ENCODE peak calls at places on chromosomes 2 and 18, in seven cellular contexts. One of them, this sample, is unnamed.

GRCh38 chr18:54150226-54150625 is 74.2 kb downstream of the MBD2 start:
- DNase-seq in activated T-helper 2 cell treated with anti-CD3 and anti-CD28 coated beads, Interferon-gamma antibody, Interleukin-2, Interleukin-4, amounts not matched to agents 10 μg/mL and 5 μg/mL and 100 μg/mL, durations not matched to agents 14 hours and 24 hours and 36 hours: no peak
- DNase-seq in AG04450: no peak
- DNase-seq in tibial nerve: no peak
- DNase-seq in hippocampal formation: no peak
- DNase-seq in stimulated activated naive CD8-positive, alpha-beta T cell treated with anti-CD3 and anti-CD28 coated beads, Interleukin-15, Interleukin-2, amounts not matched to agents 100 U/mL and 50 U/mL, for 24 hours: no peak
- DNase-seq in stomach: no peak
- DNase-seq in this sample: no peak

GRCh38 chr2:45922577-45922988 is 271.1 kb downstream of the PRKCE start:
- DNase-seq in stomach: no peak
- DNase-seq in activated T-helper 2 cell treated with anti-CD3 and anti-CD28 coated beads, Interferon-gamma antibody, Interleukin-2, Interleukin-4, amounts not matched to agents 10 μg/mL and 5 μg/mL and 100 μg/mL, durations not matched to agents 14 hours and 24 hours and 36 hours: no peak
- DNase-seq in tibial nerve: no peak
- DNase-seq in hippocampal formation: no peak
- DNase-seq in stimulated activated naive CD8-positive, alpha-beta T cell treated with anti-CD3 and anti-CD28 coated beads, Interleukin-15, Interleukin-2, amounts not matched to agents 100 U/mL and 50 U/mL, for 24 hours: no peak
- DNase-seq in AG04450: peak
- DNase-seq in this sample: no peak

GRCh38 chr2:39124770-39125075 is 3.9 kb upstream of the SOS1 start:
- DNase-seq in hippocampal formation: no peak
- DNase-seq in tibial nerve: no peak
- DNase-seq in stimulated activated naive CD8-positive, alpha-beta T cell treated with anti-CD3 and anti-CD28 coated beads, Interleukin-15, Interleukin-2, amounts not matched to agents 100 U/mL and 50 U/mL, for 24 hours: peak
- DNase-seq in AG04450: no peak
- DNase-seq in stomach: no peak
- DNase-seq in activated T-helper 2 cell treated with anti-CD3 and anti-CD28 coated beads, Interferon-gamma antibody, Interleukin-2, Interleukin-4, amounts not matched to agents 10 μg/mL and 5 μg/mL and 100 μg/mL, durations not matched to agents 14 hours and 24 hours and 36 hours: no peak
- DNase-seq in this sample: no peak

GRCh38 chr2:168490916-168491605 is 35.0 kb downstream of the CERS6 start:
- DNase-seq in activated T-helper 2 cell treated with anti-CD3 and anti-CD28 coated beads, Interferon-gamma antibody, Interleukin-2, Interleukin-4, amounts not matched to agents 10 μg/mL and 5 μg/mL and 100 μg/mL, durations not matched to agents 14 hours and 24 hours and 36 hours: no peak
- DNase-seq in tibial nerve: no peak
- DNase-seq in stimulated activated naive CD8-positive, alpha-beta T cell treated with anti-CD3 and anti-CD28 coated beads, Interleukin-15, Interleukin-2, amounts not matched to agents 100 U/mL and 50 U/mL, for 24 hours: peak
- DNase-seq in hippocampal formation: no peak
- DNase-seq in stomach: no peak
- DNase-seq in AG04450: no peak
- DNase-seq in this sample: no peak

GRCh38 chr2:65587779-65588178 is 155.4 kb upstream of the SPRED2 start:
- DNase-seq in hippocampal formation: no peak
- DNase-seq in activated T-helper 2 cell treated with anti-CD3 and anti-CD28 coated beads, Interferon-gamma antibody, Interleukin-2, Interleukin-4, amounts not matched to agents 10 μg/mL and 5 μg/mL and 100 μg/mL, durations not matched to agents 14 hours and 24 hours and 36 hours: no peak
- DNase-seq in stomach: no peak
- DNase-seq in tibial nerve: no peak
- DNase-seq in AG04450: no peak
- DNase-seq in stimulated activated naive CD8-positive, alpha-beta T cell treated with anti-CD3 and anti-CD28 coated beads, Interleukin-15, Interleukin-2, amounts not matched to agents 100 U/mL and 50 U/mL, for 24 hours: no peak
- DNase-seq in this sample: no peak

GRCh38 chr18:57077005-57077735 is 69.7 kb upstream of the BOD1L2 start:
- DNase-seq in stomach: no peak
- DNase-seq in stimulated activated naive CD8-positive, alpha-beta T cell treated with anti-CD3 and anti-CD28 coated beads, Interleukin-15, Interleukin-2, amounts not matched to agents 100 U/mL and 50 U/mL, for 24 hours: no peak
- DNase-seq in tibial nerve: no peak
- DNase-seq in hippocampal formation: no peak
- DNase-seq in AG04450: no peak
- DNase-seq in activated T-helper 2 cell treated with anti-CD3 and anti-CD28 coated beads, Interferon-gamma antibody, Interleukin-2, Interleukin-4, amounts not matched to agents 10 μg/mL and 5 μg/mL and 100 μg/mL, durations not matched to agents 14 hours and 24 hours and 36 hours: no peak
- DNase-seq in this sample: no peak

GRCh38 chr18:58793361-58793760 is 71.3 kb upstream of the ZNF532 start:
- DNase-seq in stimulated activated naive CD8-positive, alpha-beta T cell treated with anti-CD3 and anti-CD28 coated beads, Interleukin-15, Interleukin-2, amounts not matched to agents 100 U/mL and 50 U/mL, for 24 hours: no peak
- DNase-seq in AG04450: peak
- DNase-seq in activated T-helper 2 cell treated with anti-CD3 and anti-CD28 coated beads, Interferon-gamma antibody, Interleukin-2, Interleukin-4, amounts not matched to agents 10 μg/mL and 5 μg/mL and 100 μg/mL, durations not matched to agents 14 hours and 24 hours and 36 hours: no peak
- DNase-seq in stomach: no peak
- DNase-seq in tibial nerve: no peak
- DNase-seq in hippocampal formation: no peak
- DNase-seq in this sample: no peak

GRCh38 chr2:100975521-100975785 is 26.6 kb upstream of the RPL31 start:
- DNase-seq in tibial nerve: no peak
- DNase-seq in AG04450: no peak
- DNase-seq in activated T-helper 2 cell treated with anti-CD3 and anti-CD28 coated beads, Interferon-gamma antibody, Interleukin-2, Interleukin-4, amounts not matched to agents 10 μg/mL and 5 μg/mL and 100 μg/mL, durations not matched to agents 14 hours and 24 hours and 36 hours: no peak
- DNase-seq in stimulated activated naive CD8-positive, alpha-beta T cell treated with anti-CD3 and anti-CD28 coated beads, Interleukin-15, Interleukin-2, amounts not matched to agents 100 U/mL and 50 U/mL, for 24 hours: no peak
- DNase-seq in hippocampal formation: no peak
- DNase-seq in stomach: no peak
- DNase-seq in this sample: no peak

GRCh38 chr18:64203295-64203694 is 54.4 kb upstream of the LINC00305 start:
- DNase-seq in stomach: no peak
- DNase-seq in AG04450: no peak
- DNase-seq in stimulated activated naive CD8-positive, alpha-beta T cell treated with anti-CD3 and anti-CD28 coated beads, Interleukin-15, Interleukin-2, amounts not matched to agents 100 U/mL and 50 U/mL, for 24 hours: no peak
- DNase-seq in tibial nerve: no peak
- DNase-seq in activated T-helper 2 cell treated with anti-CD3 and anti-CD28 coated beads, Interferon-gamma antibody, Interleukin-2, Interleukin-4, amounts not matched to agents 10 μg/mL and 5 μg/mL and 100 μg/mL, durations not matched to agents 14 hours and 24 hours and 36 hours: no peak
- DNase-seq in hippocampal formation: no peak
- DNase-seq in this sample: no peak